ENCODE peak calls at places on chromosome 7, in six cellular contexts. M is heart left ventricle, H is tibial nerve, Y is hepatocyte, D is lung, R is astrocyte. I is an unnamed sample. For H3K4me1, the result is how much of the 10 kb centered on the place peaks cover.

GRCh38 chr7:20114463-20114862 is 102.7 kb downstream of the MACC1 start:
- DNase-seq in Y (peak), H (no peak), R (no peak), M (peak), D (peak), I (no peak)

GRCh38 chr7:27146491-27147210 is 923 bp downstream of the HOXA6 start:
- DNase-seq in Y (no peak), R (no peak), M (no peak), D (no peak), H (no peak), I (no peak)

GRCh38 chr7:134527979-134528371 is 608 bp downstream of the AKR1B10 start:
- DNase-seq in Y (peak), R (peak), H (no peak), D (no peak), M (no peak), I (no peak)

GRCh38 chr7:77266162-77266807 is 66.7 kb upstream of the FGL2 start:
- DNase-seq in Y (no peak), D (no peak), R (no peak), M (no peak), H (no peak), I (peak)

GRCh38 chr7:121180436-121181063 is 148.2 kb upstream of the WNT16 start:
- DNase-seq in R (no peak), M (no peak), H (no peak), D (no peak), Y (no peak), I (no peak)

GRCh38 chr7:140591178-140591902 is 49.3 kb downstream of the DENND2A start:
- DNase-seq in H (no peak), D (no peak), Y (no peak), R (peak), M (no peak), I (peak)

GRCh38 chr7:11404355-11404754 is 427.6 kb downstream of the THSD7A start:
- DNase-seq in D (no peak), H (no peak), M (no peak), Y (peak), R (no peak), I (no peak)

GRCh38 chr7:6395898-6396582 is 51.7 kb downstream of the DAGLB start:
- DNase-seq in D (no peak), R (no peak), M (peak), Y (no peak), H (no peak), I (no peak)

GRCh38 chr7:151810434-151811232 is 66.3 kb downstream of the PRKAG2 start:
- DNase-seq in M (no peak), D (no peak), R (no peak), Y (no peak), H (no peak), I (no peak)

GRCh38 chr7:6556196-6556595 is 4.9 kb upstream of the GRID2IP start:
- DNase-seq in Y (peak), R (no peak), D (no peak), M (no peak), H (no peak), I (no peak)

GRCh38 chr7:84809877-84810276 is 377.0 kb downstream of the SEMA3D start:
- DNase-seq in H (no peak), M (no peak), Y (no peak), R (no peak), D (no peak), I (no peak)

GRCh38 chr7:32658034-32658944 is 163.0 kb downstream of the AVL9 start:
- DNase-seq in M (no peak), R (peak), Y (no peak), H (no peak), D (no peak), I (no peak)

GRCh38 chr7:48255046-48255445 is 83.8 kb downstream of the ABCA13 start:
- DNase-seq in D (no peak), R (peak), H (no peak), M (no peak), Y (no peak), I (peak)

GRCh38 chr7:12890586-12890985 is 203.2 kb downstream of the ARL4A start:
- DNase-seq in H (no peak), M (no peak), Y (no peak), D (no peak), R (no peak), I (no peak)

GRCh38 chr7:95590387-95591248 is 5.7 kb downstream of the PDK4 start:
- DNase-seq in H (no peak), Y (no peak), M (no peak), R (no peak), D (no peak), I (no peak)

GRCh38 chr7:95595825-95596182 is 512 bp downstream of the PDK4 start:
- DNase-seq in R (no peak), D (no peak), H (no peak), Y (no peak), M (no peak), I (no peak)

GRCh38 chr7:95592570-95592969 is 3.7 kb downstream of the PDK4 start:
- DNase-seq in R (no peak), H (no peak), D (no peak), M (no peak), Y (no peak), I (no peak)

GRCh38 chr7:95594185-95594584 is 2.1 kb downstream of the PDK4 start:
- DNase-seq in D (no peak), R (no peak), H (no peak), M (no peak), Y (no peak), I (no peak)

GRCh38 chr7:95593343-95593742 is 3.0 kb downstream of the PDK4 start:
- DNase-seq in H (no peak), Y (no peak), R (no peak), M (no peak), D (no peak), I (peak)
- H3K4me1 ChIP-seq in H (under half), Y (under half), R (under half), M (under half), D (under half), I (under half)

GRCh38 chr7:35717516-35717915 is 22.6 kb upstream of the HERPUD2 start:
- DNase-seq in R (no peak), M (no peak), H (no peak), D (no peak), Y (no peak), I (no peak)
- H3K27ac ChIP-seq in R (no peak), M (peak), H (peak), D (no peak), Y (peak), I (no peak)

DNA sequence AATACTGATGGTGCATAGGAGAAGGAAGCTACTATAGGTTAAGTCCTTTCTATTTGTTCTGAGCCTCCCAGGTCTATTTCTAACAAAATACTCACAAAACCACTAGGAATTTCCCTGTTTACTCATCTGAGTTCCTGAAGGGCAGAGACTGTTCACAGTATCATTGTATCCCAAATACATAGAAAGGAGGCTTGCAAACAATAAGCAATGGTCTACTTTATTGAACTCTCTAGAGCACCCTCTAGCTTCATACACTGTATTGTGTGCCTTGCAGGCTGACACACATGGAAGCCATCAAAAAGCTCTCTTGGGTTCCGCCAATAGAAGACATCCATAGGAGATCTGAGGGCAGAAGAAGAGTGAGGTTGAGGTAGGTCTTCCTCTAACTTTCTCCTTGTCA is 826.1 kb downstream of the GRM8 start:
- DNase-seq in H (no peak), M (no peak), Y (no peak), R (no peak), D (no peak), I (peak)
- TF ChIP-seq CTCF in H (no peak), M (no peak), Y (no peak), R (no peak), D (no peak), I (no peak)

DNA sequence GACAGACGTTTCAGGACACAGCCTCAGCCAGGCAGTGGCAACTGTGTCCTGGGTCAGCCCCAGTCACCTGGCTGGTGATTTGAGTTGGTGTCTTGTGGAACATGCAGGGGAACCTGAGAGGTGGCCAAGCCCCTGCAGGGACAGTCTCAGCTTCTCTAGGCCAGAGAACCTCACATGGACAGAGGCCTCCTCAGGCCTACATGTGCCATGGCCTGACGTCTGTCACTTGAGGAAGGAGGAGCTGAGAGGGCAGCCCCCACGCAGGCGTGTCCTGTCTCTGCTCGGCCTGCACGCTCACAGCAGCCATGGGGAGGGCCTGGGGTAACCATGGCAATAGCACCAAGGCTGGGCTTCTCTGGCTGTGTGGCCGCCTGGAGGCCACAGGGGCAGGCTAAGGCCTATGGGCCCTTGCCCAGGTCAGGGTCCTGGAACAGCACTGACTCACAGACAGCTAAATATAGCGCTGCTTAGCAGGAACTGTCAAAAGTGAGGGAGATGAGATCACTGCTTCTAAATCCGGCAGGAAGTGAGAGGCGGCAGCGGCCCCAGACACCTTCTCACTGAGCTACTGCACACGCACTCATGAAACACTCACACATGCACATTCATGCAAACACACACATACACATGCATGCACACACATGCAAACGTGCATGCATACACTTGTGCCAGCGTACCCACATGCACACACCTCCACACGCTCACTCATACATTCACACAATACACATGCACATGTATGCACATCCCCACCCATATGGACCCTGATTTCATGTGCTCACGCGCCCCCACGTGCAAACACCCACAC is 57.0 kb downstream of the YKT6 start:
- DNase-seq in H (peak), Y (peak), D (peak), R (peak), M (peak), I (peak)
- H3K4me1 ChIP-seq in H (under half), Y (under half), D (under half), R (under half), M (half or more), I (under half)

DNA sequence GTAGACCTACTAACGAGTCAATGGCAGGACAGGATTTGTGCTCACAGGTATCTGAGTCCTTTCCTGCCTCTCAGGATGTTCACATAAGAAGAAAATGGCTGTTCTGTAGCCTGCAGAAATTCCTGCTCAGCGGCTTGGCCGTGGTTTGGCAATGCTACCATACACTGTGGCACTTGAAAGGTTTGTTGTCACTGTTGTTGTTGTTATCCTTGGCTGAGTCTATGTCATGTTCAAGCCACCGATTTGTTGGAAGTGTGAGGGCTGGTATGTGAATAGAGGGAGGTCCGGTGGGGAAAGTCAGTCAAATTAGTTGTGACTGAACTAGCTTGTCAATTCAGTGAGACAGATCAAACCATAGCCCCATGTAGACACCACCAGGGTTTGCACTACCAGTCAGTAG is 199.9 kb downstream of the TRIL start:
- DNase-seq in Y (no peak), D (no peak), H (no peak), M (no peak), R (no peak), I (no peak)
- H3K27ac ChIP-seq in Y (no peak), D (no peak), H (no peak), M (no peak), R (no peak), I (no peak)

DNA sequence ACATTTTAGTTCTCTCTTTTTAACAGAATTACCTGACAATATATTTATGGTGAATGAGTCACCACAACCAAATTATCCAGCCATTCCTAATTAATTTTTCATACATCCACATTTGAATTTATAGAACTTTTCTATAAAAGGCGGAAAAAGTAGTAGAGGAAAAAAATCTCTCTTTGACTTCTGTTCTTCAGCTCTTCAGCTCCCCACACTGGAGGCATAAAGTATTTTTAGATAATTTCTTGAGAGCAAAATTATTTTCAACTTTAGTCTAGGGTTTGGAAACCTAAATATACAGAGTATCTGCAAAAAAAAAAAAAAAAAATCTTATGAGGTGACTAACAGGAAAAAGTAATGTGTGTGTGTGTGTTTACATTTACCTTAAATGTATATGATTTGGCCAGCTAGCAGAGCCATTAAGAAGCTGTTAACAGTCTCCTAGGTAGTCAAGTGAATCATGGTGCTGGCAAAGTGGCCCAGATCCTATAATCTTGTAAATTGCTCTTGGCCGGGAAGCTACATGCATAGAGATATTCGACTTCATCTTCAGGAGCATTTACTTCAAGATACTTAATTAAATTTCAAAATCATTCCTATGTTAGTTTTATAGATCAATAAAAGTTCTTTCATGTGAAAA is 383.1 kb upstream of the STEAP1 start:
- DNase-seq in H (no peak), M (no peak), D (no peak), Y (no peak), R (no peak), I (no peak)
- TF ChIP-seq CTCF in H (no peak), M (no peak), D (no peak), Y (peak), R (no peak), I (no peak)

DNA sequence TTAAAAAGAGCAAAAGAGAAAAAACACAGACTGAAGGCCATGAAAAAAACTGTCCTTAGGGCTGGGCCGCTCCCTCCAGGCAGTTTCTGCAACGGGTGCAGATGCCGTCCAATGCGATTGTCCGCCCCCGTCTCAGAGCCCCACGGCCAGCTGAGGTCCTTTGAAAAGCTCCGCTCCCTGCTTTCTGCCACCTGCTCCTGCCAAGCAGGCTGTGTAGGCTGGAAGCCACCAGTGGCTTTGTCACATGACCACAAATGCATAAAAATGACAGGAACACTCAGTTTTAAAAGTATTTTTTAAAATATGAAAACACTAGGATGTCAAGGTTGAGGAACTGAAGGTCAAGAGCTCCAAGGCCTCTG is 71.7 kb downstream of the AMZ1 start:
- DNase-seq in M (no peak), H (no peak), Y (no peak), D (no peak), R (no peak), I (no peak)
- H3K4me1 ChIP-seq in M (under half), H (under half), Y (under half), D (under half), R (under half), I (under half)

GRCh38 chr7:158345731-158346130 is 241.9 kb downstream of the PTPRN2 start:
- DNase-seq in M (no peak), H (no peak), Y (no peak), D (no peak), R (no peak), I (no peak)
- H3K27ac ChIP-seq in M (no peak), H (no peak), Y (no peak), D (no peak), R (no peak), I (no peak)

DNA sequence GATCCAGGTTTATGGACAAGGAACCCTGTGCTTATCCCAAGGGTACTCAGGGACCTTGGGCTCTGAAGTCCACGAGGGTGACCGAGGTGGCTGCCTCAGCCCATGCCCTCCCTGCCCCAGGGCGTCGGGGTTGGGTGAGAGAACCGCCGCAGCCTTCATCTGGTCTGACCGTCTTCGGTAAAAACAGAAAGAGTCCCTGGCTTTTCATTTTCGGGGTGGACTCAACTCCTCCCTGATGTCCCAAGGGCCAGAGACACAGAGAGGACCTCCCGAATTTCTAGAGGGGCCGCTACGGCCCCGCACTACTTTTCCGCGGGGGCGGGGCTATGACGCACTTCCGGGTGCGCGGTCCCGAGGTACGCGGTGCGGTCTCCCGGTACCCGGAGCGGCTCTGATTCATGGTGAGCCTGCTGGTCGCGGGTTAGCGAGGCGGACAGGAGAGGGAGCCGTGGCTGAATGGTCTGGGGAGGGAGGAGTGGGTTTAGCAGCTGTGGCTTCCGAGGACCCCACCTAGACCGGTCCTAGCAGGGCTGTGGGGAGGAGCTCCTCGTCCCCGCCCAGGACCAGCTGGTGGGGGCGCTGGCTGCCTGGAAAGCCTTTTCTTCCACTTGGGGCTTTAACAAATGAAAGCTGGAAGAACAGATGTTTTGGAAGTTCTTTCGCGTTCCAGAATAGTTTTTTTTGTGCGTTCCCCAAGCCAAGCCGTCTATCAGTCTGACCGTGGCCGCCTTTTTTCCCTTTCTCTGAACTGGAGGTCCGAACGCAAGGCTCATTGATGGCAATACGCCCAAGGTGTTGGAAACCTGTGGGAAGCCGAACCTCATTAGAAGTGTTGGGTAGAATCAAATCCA is at the start of gene ZSCAN21:
- DNase-seq in M (peak), R (peak), H (peak), Y (peak), D (peak), I (peak)
- TF ChIP-seq CTCF in M (no peak), R (no peak), H (peak), Y (peak), D (peak), I (peak)

I was measured in foreskin keratinocyte.